ENCODE peak calls at places on chromosomes 6 and 20, in six cellular contexts. K, Y, Z, U, V and N are unnamed samples.

GRCh38 chr6:108968746-108969316 is 120.6 kb downstream of the ARMC2 start:
- DNase-seq in V (no peak), U (no peak), Z (no peak), Y (no peak), K (no peak), N (no peak)

GRCh38 chr6:3542032-3542640 is 85.3 kb upstream of the SLC22A23 start:
- DNase-seq in Z (no peak), V (no peak), U (no peak), Y (no peak), K (no peak), N (no peak)

GRCh38 chr6:41577865-41578713 is 31.9 kb downstream of the FOXP4 start:
- DNase-seq in K (no peak), U (peak; percentile 32), Z (peak; percentile 68), Y (no peak), V (no peak), N (no peak)

GRCh38 chr6:49326337-49326736 is 136.7 kb downstream of the MMUT start:
- DNase-seq in V (no peak), K (no peak), U (peak; percentile 62), Z (peak; percentile 78), Y (no peak), N (no peak)

GRCh38 chr20:32564921-32565734 is 20.0 kb downstream of the NOL4L start:
- DNase-seq in Y (no peak), K (peak; percentile 57), U (no peak), V (no peak), Z (no peak), N (no peak)

GRCh38 chr20:19583532-19584175 is 174.4 kb upstream of the RIN2 start:
- DNase-seq in U (peak; percentile 7), Z (peak; percentile 5), V (peak; percentile 34), Y (no peak), K (peak; percentile 61), N (no peak)

GRCh38 chr6:158409451-158409850 is 97.2 kb downstream of the TULP4 start:
- DNase-seq in Z (peak; percentile 91), Y (no peak), U (no peak), V (no peak), K (no peak), N (no peak)

GRCh38 chr20:55514498-55514897 is 490.8 kb downstream of the CBLN4 start:
- DNase-seq in V (no peak), K (no peak), Z (no peak), Y (no peak), U (no peak), N (no peak)

GRCh38 chr20:22653641-22654040 is 69.3 kb upstream of the FOXA2 start:
- DNase-seq in U (no peak), V (no peak), Y (no peak), Z (no peak), K (no peak), N (no peak)

GRCh38 chr6:31940256-31940664 is 5.6 kb upstream of the CFB start:
- DNase-seq in Y (no peak), K (no peak), Z (peak; percentile 31), V (no peak), U (peak; percentile 47), N (no peak)

GRCh38 chr20:46651091-46651962 is at the start of gene SLC13A3:
- DNase-seq in Z (no peak), Y (no peak), V (no peak), K (no peak), U (no peak), N (no peak)

GRCh38 chr20:51142448-51142847 is 119.5 kb upstream of the KCNG1 start:
- DNase-seq in K (no peak), Z (no peak), Y (no peak), U (no peak), V (no peak), N (no peak)

GRCh38 chr6:121106962-121107361 is 227.3 kb downstream of the TBC1D32 start:
- DNase-seq in Z (no peak), Y (no peak), K (no peak), U (no peak), V (no peak), N (no peak)

GRCh38 chr6:14732845-14733757 is 512.8 kb upstream of the JARID2 start:
- DNase-seq in U (peak; percentile 79), K (no peak), Z (peak; percentile 90), Y (no peak), V (no peak), N (no peak)

GRCh38 chr6:79719248-79719975 is 88.3 kb downstream of the SH3BGRL2 start:
- DNase-seq in V (no peak), Z (peak; percentile 85), U (no peak), Y (no peak), K (no peak), N (no peak)

GRCh38 chr6:141635621-141636020 is 497.1 kb upstream of the GJE1 start:
- DNase-seq in U (no peak), K (no peak), Z (no peak), Y (no peak), V (no peak), N (no peak)

GRCh38 chr6:154039231-154039842 is at the start of gene OPRM1:
- DNase-seq in Y (no peak), V (peak; percentile 67), U (no peak), K (peak; percentile 29), Z (peak; percentile 27), N (no peak)

GRCh38 chr20:16004108-16004854 is 569.0 kb downstream of the KIF16B start:
- DNase-seq in Z (no peak), Y (no peak), V (no peak), U (no peak), K (peak; percentile 28), N (no peak)

GRCh38 chr6:29447670-29448069 is 8.6 kb downstream of the OR10C1 start:
- DNase-seq in V (no peak), U (no peak), Z (no peak), K (no peak), Y (no peak), N (no peak)

GRCh38 chr20:38216736-38217595 is 43.6 kb downstream of the KIAA1755 start:
- DNase-seq in Z (no peak), V (no peak), K (no peak), U (no peak), Y (no peak), N (no peak)

GRCh38 chr6:166898910-166899309 is 57.4 kb downstream of the RNASET2 start:
- DNase-seq in U (no peak), Y (no peak), Z (no peak), V (no peak), K (no peak), N (no peak)

DNA sequence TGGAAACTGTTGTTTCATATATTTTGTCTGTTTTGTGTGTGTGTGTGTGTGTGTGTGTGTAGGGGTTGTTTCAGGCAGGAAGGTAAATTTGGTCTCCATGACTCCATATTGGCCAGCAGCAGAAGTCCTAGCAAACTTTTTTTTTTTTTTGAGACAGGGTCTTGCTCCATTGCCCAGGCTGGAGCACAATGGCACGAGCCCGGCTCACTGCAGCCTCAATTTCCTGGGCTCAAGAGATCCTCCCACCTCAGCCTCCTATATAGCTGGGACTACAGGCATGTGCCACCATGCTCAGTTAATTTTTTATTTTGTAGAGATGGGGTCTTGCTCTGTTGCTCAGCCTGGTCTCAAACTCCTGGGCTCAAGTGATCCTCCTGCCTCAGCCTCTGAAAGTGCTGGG is 75.8 kb downstream of the PRDM1 start:
- DNase-seq in U (no peak), K (no peak), Z (no peak), V (no peak), Y (no peak), N (no peak)
- TF ChIP-seq CTCF in U (no peak), K (no peak), Z (no peak), V (no peak), Y (no peak), N (no peak)

DNA sequence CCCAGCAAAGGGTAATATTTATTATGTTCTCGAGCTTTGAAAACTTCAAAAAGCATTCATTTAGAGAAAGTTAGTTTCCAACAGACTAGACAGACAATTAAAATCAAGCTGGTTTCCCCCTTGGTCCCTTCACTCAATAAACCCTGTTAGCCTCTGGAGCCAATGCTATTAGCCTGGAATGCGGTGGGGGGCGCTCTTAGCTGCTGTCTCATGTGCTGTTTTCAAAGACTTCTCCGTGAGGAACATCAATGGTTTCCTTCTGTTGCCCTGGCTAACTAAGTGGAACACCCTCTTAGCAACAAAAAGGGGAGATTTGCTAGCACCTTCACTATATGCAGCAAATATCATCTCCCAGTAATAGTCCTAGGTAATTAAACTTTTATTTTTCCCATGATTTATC is 86.4 kb downstream of the LY86 start:
- DNase-seq in U (no peak), Z (no peak), Y (no peak), K (no peak), V (no peak), N (no peak)
- TF ChIP-seq CTCF in U (peak; percentile 62), Z (no peak), Y (peak; percentile 30), K (no peak), V (no peak), N (no peak)

GRCh38 chr20:56554869-56555268 is 21.8 kb downstream of the FAM209B start:
- DNase-seq in U (peak; percentile 98), Z (peak; percentile 98), V (no peak), Y (peak; percentile 81), K (peak; percentile 63), N (no peak)
- TF ChIP-seq CTCF in U (no peak), Z (no peak), V (no peak), Y (peak; percentile 8), K (no peak), N (no peak)

DNA sequence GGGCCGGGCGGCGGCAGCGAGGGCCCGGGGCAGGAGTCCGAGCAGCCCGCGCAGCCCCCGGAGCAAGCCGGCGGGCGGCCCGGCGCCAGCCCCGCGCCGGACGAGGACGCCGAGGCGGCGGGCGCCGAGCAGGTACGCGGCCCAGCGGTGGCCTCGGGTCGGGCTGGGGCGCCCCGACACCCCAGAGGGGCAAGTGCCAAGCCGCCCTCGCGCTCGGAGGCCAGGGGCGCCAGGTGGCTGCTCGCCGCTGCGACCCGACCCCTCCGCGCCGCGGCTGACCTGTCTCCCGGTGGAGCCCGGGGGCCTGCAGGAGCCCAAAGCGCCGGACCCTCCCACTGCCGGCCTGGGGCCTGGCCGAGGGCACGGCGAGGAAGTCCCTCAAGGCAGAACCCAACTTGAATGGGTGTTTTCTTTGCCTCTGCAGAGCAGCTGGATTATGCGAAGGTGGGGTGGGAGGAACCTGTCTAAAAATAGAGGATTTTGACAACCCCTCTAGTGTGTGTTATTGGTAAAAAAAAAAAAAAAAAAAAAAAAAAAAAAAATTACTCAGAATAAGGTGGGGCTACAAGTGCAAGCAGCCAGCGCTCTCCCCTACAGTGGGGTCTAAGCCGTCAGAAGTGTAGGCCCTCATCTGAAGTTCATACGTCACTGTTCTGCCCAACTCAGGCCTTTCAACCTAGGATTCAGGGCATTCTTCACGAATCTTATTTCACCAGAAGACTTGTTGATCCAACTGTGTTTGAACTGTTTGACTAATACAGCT is 609 bp downstream of the OGFRL1 start:
- DNase-seq in U (no peak), Z (peak; percentile 20), V (no peak), K (peak; percentile 46), Y (no peak), N (no peak)
- TF ChIP-seq CTCF in U (no peak), Z (no peak), V (no peak), K (peak; percentile 2), Y (no peak), N (no peak)

GRCh38 chr20:53749499-53749898 is 155.9 kb upstream of the ZNF217 start:
- DNase-seq in Z (no peak), V (no peak), Y (no peak), K (no peak), U (no peak), N (no peak)
- TF ChIP-seq CTCF in Z (no peak), V (peak; percentile 12), Y (peak; percentile 14), K (no peak), U (peak; percentile 46), N (no peak)

DNA sequence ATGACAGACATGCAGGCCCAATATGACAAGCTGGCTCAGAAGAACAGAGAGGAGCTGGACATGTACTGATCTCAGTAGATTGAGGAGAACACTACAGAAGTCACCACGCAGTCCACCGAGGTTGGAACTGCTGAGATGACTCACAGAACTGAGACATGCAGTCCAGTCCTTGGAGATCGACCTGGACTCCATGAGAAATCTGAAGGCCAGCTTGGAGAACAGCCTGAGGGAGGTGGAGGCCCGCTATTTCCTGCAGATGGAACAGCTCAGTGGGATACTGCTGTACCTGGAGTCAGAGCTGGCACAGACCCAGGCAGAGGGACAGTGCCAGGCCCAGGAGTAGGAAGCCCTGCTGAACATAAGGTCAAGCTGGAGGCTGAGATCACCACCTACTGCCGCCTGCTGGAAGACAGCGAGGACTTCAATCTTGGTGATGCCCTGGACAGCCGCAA is 21.3 kb downstream of the RNF114 start:
- DNase-seq in K (no peak), Y (no peak), U (peak; percentile 14), Z (no peak), V (no peak), N (no peak)
- TF ChIP-seq CTCF in K (no peak), Y (no peak), U (no peak), Z (no peak), V (no peak), N (no peak)